ENCODE peak calls at places on chromosomes 5 and 9, in eight cellular contexts. S, F, E, Q, B, T, P and W are unnamed samples.

GRCh38 chr9:105296889-105297288 is 52.4 kb downstream of the SLC44A1 start:
- DNase-seq in S (peak; percentile 31), F (no peak), E (peak; percentile 38), Q (no peak), B (peak; percentile 97), T (no peak), P (peak; percentile 96), W (peak; percentile 91)

GRCh38 chr5:95076395-95077165 is 208.3 kb downstream of the MCTP1 start:
- DNase-seq in S (no peak), F (no peak), E (no peak), Q (no peak), B (no peak), T (no peak), P (no peak), W (no peak)

GRCh38 chr9:33752130-33752637 is 43.2 kb upstream of the PRSS3 start:
- DNase-seq in S (no peak), F (no peak), E (no peak), Q (no peak), B (no peak), T (no peak), P (no peak), W (no peak)

GRCh38 chr9:84139296-84140100 is 158.9 kb downstream of the RMI1 start:
- DNase-seq in S (no peak), F (no peak), E (no peak), Q (peak; percentile 74), B (peak; percentile 27), T (no peak), P (peak; percentile 65), W (peak; percentile 62)

GRCh38 chr9:126927419-126927818 is 12.8 kb downstream of the RALGPS1 start:
- DNase-seq in S (no peak), F (no peak), E (no peak), Q (no peak), B (no peak), T (no peak), P (no peak), W (no peak)

GRCh38 chr9:130536594-130537215 is 42.7 kb upstream of the FUBP3 start:
- DNase-seq in S (no peak), F (no peak), E (no peak), Q (no peak), B (no peak), T (no peak), P (no peak), W (no peak)

GRCh38 chr5:81893961-81894360 is 77.9 kb upstream of the ATG10 start:
- DNase-seq in S (no peak), F (no peak), E (no peak), Q (no peak), B (no peak), T (no peak), P (no peak), W (no peak)

GRCh38 chr9:135848341-135849047 is 58.9 kb downstream of the CAMSAP1 start:
- DNase-seq in S (no peak), F (no peak), E (no peak), Q (no peak), B (no peak), T (no peak), P (no peak), W (no peak)

GRCh38 chr9:3337515-3337914 is 188.3 kb downstream of the RFX3 start:
- DNase-seq in S (no peak), F (no peak), E (no peak), Q (peak; percentile 28), B (peak; percentile 69), T (no peak), P (peak; percentile 69), W (peak; percentile 56)

GRCh38 chr5:74099538-74099937 is 473.5 kb downstream of the ARHGEF28 start:
- DNase-seq in S (no peak), F (no peak), E (no peak), Q (no peak), B (no peak), T (no peak), P (no peak), W (no peak)

GRCh38 chr5:143714629-143715028 is 97.3 kb upstream of the HMHB1 start:
- DNase-seq in S (no peak), F (no peak), E (no peak), Q (no peak), B (no peak), T (peak; percentile 61), P (peak; percentile 27), W (no peak)

GRCh38 chr9:81531511-81531910 is 157.8 kb downstream of the TLE1 start:
- DNase-seq in S (no peak), F (no peak), E (no peak), Q (no peak), B (no peak), T (no peak), P (no peak), W (no peak)

GRCh38 chr9:81529556-81530193 is 159.7 kb downstream of the TLE1 start:
- DNase-seq in S (no peak), F (no peak), E (no peak), Q (peak; percentile 40), B (peak; percentile 63), T (no peak), P (peak; percentile 83), W (no peak)

GRCh38 chr9:81530846-81531245 is 158.5 kb downstream of the TLE1 start:
- DNase-seq in S (no peak), F (no peak), E (no peak), Q (no peak), B (no peak), T (no peak), P (no peak), W (no peak)

GRCh38 chr9:81526587-81526986 is 162.8 kb downstream of the TLE1 start:
- DNase-seq in S (no peak), F (no peak), E (peak; percentile 66), Q (no peak), B (peak; percentile 56), T (no peak), P (peak; percentile 54), W (peak; percentile 72)

GRCh38 chr9:81530407-81530810 is 158.9 kb downstream of the TLE1 start:
- DNase-seq in S (no peak), F (no peak), E (no peak), Q (no peak), B (no peak), T (no peak), P (no peak), W (no peak)
- H3K4me3 ChIP-seq in S (no peak overlapping the region), F (no peak overlapping the region), E (no peak overlapping the region), Q (no peak overlapping the region), B (no peak overlapping the region), T (no peak overlapping the region), P (no peak overlapping the region), W (no peak overlapping the region)

DNA sequence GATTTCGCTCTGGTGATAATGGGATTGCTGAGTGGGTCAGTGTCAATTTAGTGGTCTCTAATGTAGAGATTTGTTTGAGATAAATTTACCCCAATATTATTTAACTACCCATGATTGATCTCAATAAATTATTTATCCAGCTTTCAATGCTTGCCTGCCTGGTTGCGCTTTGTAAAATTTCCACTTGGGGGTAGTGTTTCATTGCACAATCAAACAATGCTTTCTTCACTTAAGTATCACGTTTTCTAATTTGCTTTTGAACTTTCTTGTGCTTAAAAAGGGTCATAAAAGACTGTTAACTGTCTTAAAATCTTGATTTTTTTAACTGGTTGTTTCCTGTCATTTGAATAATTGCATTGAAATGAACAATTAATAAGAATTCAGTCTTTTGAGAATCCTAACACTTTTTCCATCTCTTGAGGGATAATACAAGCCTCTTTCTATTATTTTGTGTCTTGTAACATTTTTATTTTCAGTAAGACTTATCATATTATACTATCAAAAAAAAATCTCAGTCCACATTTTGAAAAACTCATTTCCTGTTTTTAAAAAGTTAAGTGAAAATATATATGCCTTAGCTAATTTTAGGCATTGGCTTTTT is 18.7 kb downstream of the HSD17B4 start:
- DNase-seq in S (peak; percentile 40), F (no peak), E (no peak), Q (no peak), B (peak; percentile 49), T (no peak), P (peak; percentile 63), W (no peak)
- H3K4me3 ChIP-seq in S (no peak overlapping the region), F (no peak overlapping the region), E (no peak overlapping the region), Q (no peak overlapping the region), B (no peak overlapping the region), T (no peak overlapping the region), P (no peak overlapping the region), W (no peak overlapping the region)

GRCh38 chr9:72864327-72864726 is 88.5 kb downstream of the ALDH1A1 start:
- DNase-seq in S (no peak), F (no peak), E (no peak), Q (no peak), B (no peak), T (no peak), P (no peak), W (no peak)

GRCh38 chr9:72857632-72858011 is 95.2 kb downstream of the ALDH1A1 start:
- DNase-seq in S (no peak), F (no peak), E (no peak), Q (no peak), B (no peak), T (no peak), P (no peak), W (no peak)

GRCh38 chr9:72858089-72858912 is 94.6 kb downstream of the ALDH1A1 start:
- DNase-seq in S (peak; percentile 39), F (no peak), E (no peak), Q (peak; percentile 84), B (peak; percentile 63), T (no peak), P (peak; percentile 45), W (no peak)

GRCh38 chr9:72863456-72864094 is 89.3 kb downstream of the ALDH1A1 start:
- DNase-seq in S (no peak), F (no peak), E (no peak), Q (no peak), B (peak; percentile 56), T (no peak), P (peak; percentile 52), W (no peak)
- H3K4me3 ChIP-seq in S (no peak overlapping the region), F (no peak overlapping the region), E (no peak overlapping the region), Q (no peak overlapping the region), B (no peak overlapping the region), T (no peak overlapping the region), P (no peak overlapping the region), W (no peak overlapping the region)

GRCh38 chr9:69675563-69675962 is 3.4 kb upstream of the APBA1 start:
- DNase-seq in S (no peak), F (no peak), E (no peak), Q (no peak), B (no peak), T (no peak), P (peak; percentile 10), W (no peak)
- H3K4me3 ChIP-seq in S (no peak overlapping the region), F (no peak overlapping the region), E (no peak overlapping the region), Q (no peak overlapping the region), B (no peak overlapping the region), T (no peak overlapping the region), P (no peak overlapping the region), W (no peak overlapping the region)

DNA sequence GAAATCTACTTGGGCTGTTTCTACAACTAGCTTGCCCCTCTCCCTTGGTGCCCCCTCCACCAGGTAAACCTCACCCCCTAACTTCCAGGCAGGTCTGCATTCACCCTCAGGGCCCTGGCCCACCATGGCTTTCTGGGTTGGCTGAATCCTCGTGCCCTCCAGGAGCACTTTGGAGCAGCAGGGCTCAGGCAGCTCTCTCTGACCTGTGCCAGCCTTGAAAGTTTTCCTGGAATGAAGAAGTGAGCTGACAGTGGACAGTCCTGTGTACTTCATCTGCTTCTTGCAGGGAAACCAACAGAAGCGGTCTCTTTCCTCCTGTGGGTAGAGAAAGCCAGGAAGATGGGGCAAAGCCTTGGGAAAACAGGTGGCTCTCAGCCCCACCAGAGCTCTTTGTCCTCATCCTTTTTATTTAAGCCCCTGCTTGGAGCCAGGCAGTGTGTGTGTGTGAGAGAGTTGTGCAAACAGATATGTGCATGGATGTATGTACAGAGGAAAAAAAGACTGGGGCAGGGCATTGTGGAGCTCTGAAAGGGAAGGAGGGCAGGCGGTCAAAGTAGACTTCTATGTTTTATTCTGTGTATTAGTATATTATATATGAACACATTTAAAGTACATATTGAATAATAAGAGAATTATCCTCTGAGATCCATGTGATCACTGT is 62.3 kb upstream of the SPRY4 start:
- DNase-seq in S (no peak), F (no peak), E (no peak), Q (no peak), B (no peak), T (no peak), P (no peak), W (no peak)
- H3K4me3 ChIP-seq in S (no peak overlapping the region), F (peak overlapping the region; percentile 16), E (no peak overlapping the region), Q (no peak overlapping the region), B (no peak overlapping the region), T (no peak overlapping the region), P (no peak overlapping the region), W (no peak overlapping the region)